ENCODE peak calls at places on chromosome 16, in nine cellular contexts. One of them, this sample, is unnamed.

GRCh38 chr16:23365602-23366240 is 63.6 kb downstream of the SCNN1B start:
- DNase-seq in IMR-90: no peak
- DNase-seq in non-pigmented ciliary epithelial cell: no peak
- DNase-seq in prostate gland: peak
- DNase-seq in AG09319: no peak
- DNase-seq in AG04450: no peak
- DNase-seq in neural crest cell: no peak
- DNase-seq in NK-92 treated with Interleukin-12 subunit alpha and Interleukin-12 subunit beta, amount 100 ng/mL, for 24 hours: peak
- DNase-seq in activated naive CD4-positive, alpha-beta T cell: no peak
- DNase-seq in this sample: no peak

GRCh38 chr16:51418258-51418657 is 267.2 kb upstream of the SALL1 start:
- DNase-seq in NK-92 treated with Interleukin-12 subunit alpha and Interleukin-12 subunit beta, amount 100 ng/mL, for 24 hours: no peak
- DNase-seq in neural crest cell: no peak
- DNase-seq in prostate gland: no peak
- DNase-seq in non-pigmented ciliary epithelial cell: no peak
- DNase-seq in IMR-90: no peak
- DNase-seq in AG09319: no peak
- DNase-seq in activated naive CD4-positive, alpha-beta T cell: no peak
- DNase-seq in AG04450: no peak
- DNase-seq in this sample: no peak

GRCh38 chr16:17437142-17437720 is 33.5 kb downstream of the XYLT1 start:
- DNase-seq in prostate gland: no peak
- DNase-seq in AG04450: no peak
- DNase-seq in AG09319: no peak
- DNase-seq in NK-92 treated with Interleukin-12 subunit alpha and Interleukin-12 subunit beta, amount 100 ng/mL, for 24 hours: no peak
- DNase-seq in neural crest cell: no peak
- DNase-seq in activated naive CD4-positive, alpha-beta T cell: no peak
- DNase-seq in non-pigmented ciliary epithelial cell: no peak
- DNase-seq in IMR-90: no peak
- DNase-seq in this sample: no peak

GRCh38 chr16:11619327-11619851 is 32.7 kb upstream of the LITAF start:
- DNase-seq in activated naive CD4-positive, alpha-beta T cell: no peak
- DNase-seq in NK-92 treated with Interleukin-12 subunit alpha and Interleukin-12 subunit beta, amount 100 ng/mL, for 24 hours: peak
- DNase-seq in prostate gland: no peak
- DNase-seq in neural crest cell: no peak
- DNase-seq in AG09319: no peak
- DNase-seq in AG04450: no peak
- DNase-seq in IMR-90: no peak
- DNase-seq in non-pigmented ciliary epithelial cell: no peak
- DNase-seq in this sample: peak

GRCh38 chr16:19232988-19233387 is 52.5 kb upstream of the CLEC19A start:
- DNase-seq in NK-92 treated with Interleukin-12 subunit alpha and Interleukin-12 subunit beta, amount 100 ng/mL, for 24 hours: no peak
- DNase-seq in neural crest cell: no peak
- DNase-seq in activated naive CD4-positive, alpha-beta T cell: no peak
- DNase-seq in prostate gland: no peak
- DNase-seq in AG04450: no peak
- DNase-seq in AG09319: no peak
- DNase-seq in non-pigmented ciliary epithelial cell: no peak
- DNase-seq in IMR-90: no peak
- DNase-seq in this sample: no peak

GRCh38 chr16:11420895-11421294 is 75.6 kb downstream of the RMI2 start:
- DNase-seq in AG09319: no peak
- DNase-seq in activated naive CD4-positive, alpha-beta T cell: no peak
- DNase-seq in IMR-90: no peak
- DNase-seq in NK-92 treated with Interleukin-12 subunit alpha and Interleukin-12 subunit beta, amount 100 ng/mL, for 24 hours: no peak
- DNase-seq in AG04450: no peak
- DNase-seq in non-pigmented ciliary epithelial cell: no peak
- DNase-seq in neural crest cell: no peak
- DNase-seq in prostate gland: no peak
- DNase-seq in this sample: no peak

GRCh38 chr16:84048306-84048705 is 5.7 kb upstream of the SLC38A8 start:
- DNase-seq in activated naive CD4-positive, alpha-beta T cell: no peak
- DNase-seq in AG04450: no peak
- DNase-seq in NK-92 treated with Interleukin-12 subunit alpha and Interleukin-12 subunit beta, amount 100 ng/mL, for 24 hours: no peak
- DNase-seq in neural crest cell: no peak
- DNase-seq in non-pigmented ciliary epithelial cell: no peak
- DNase-seq in prostate gland: peak
- DNase-seq in AG09319: no peak
- DNase-seq in IMR-90: no peak
- DNase-seq in this sample: no peak

GRCh38 chr16:57764341-57765159 is 29.0 kb downstream of the KATNB1 start:
- DNase-seq in AG09319: peak
- DNase-seq in non-pigmented ciliary epithelial cell: peak
- DNase-seq in activated naive CD4-positive, alpha-beta T cell: no peak
- DNase-seq in NK-92 treated with Interleukin-12 subunit alpha and Interleukin-12 subunit beta, amount 100 ng/mL, for 24 hours: peak
- DNase-seq in AG04450: peak
- DNase-seq in IMR-90: peak
- DNase-seq in prostate gland: no peak
- DNase-seq in neural crest cell: no peak
- DNase-seq in this sample: peak

GRCh38 chr16:2976201-2976600 is 4.0 kb downstream of the PKMYT1 start:
- DNase-seq in AG09319: no peak
- DNase-seq in neural crest cell: no peak
- DNase-seq in activated naive CD4-positive, alpha-beta T cell: no peak
- DNase-seq in IMR-90: no peak
- DNase-seq in prostate gland: no peak
- DNase-seq in non-pigmented ciliary epithelial cell: no peak
- DNase-seq in AG04450: no peak
- DNase-seq in NK-92 treated with Interleukin-12 subunit alpha and Interleukin-12 subunit beta, amount 100 ng/mL, for 24 hours: no peak
- DNase-seq in this sample: no peak

GRCh38 chr16:68778551-68779231 is 41.6 kb downstream of the CDH1 start:
- DNase-seq in AG09319: no peak
- DNase-seq in AG04450: no peak
- DNase-seq in prostate gland: peak
- DNase-seq in non-pigmented ciliary epithelial cell: no peak
- DNase-seq in activated naive CD4-positive, alpha-beta T cell: no peak
- DNase-seq in neural crest cell: no peak
- DNase-seq in NK-92 treated with Interleukin-12 subunit alpha and Interleukin-12 subunit beta, amount 100 ng/mL, for 24 hours: no peak
- DNase-seq in IMR-90: no peak
- DNase-seq in this sample: peak

GRCh38 chr16:30927789-30928378 is 4.5 kb downstream of the FBXL19 start:
- DNase-seq in AG04450: no peak
- DNase-seq in non-pigmented ciliary epithelial cell: no peak
- DNase-seq in AG09319: no peak
- DNase-seq in neural crest cell: no peak
- DNase-seq in IMR-90: peak
- DNase-seq in prostate gland: peak
- DNase-seq in NK-92 treated with Interleukin-12 subunit alpha and Interleukin-12 subunit beta, amount 100 ng/mL, for 24 hours: peak
- DNase-seq in activated naive CD4-positive, alpha-beta T cell: no peak
- DNase-seq in this sample: peak

GRCh38 chr16:72922714-72923113 is 125.2 kb downstream of the ZFHX3 start:
- DNase-seq in NK-92 treated with Interleukin-12 subunit alpha and Interleukin-12 subunit beta, amount 100 ng/mL, for 24 hours: no peak
- DNase-seq in non-pigmented ciliary epithelial cell: no peak
- DNase-seq in AG04450: no peak
- DNase-seq in activated naive CD4-positive, alpha-beta T cell: no peak
- DNase-seq in neural crest cell: no peak
- DNase-seq in AG09319: no peak
- DNase-seq in prostate gland: no peak
- DNase-seq in IMR-90: no peak
- DNase-seq in this sample: no peak

GRCh38 chr16:84868829-84869457 is 49.2 kb downstream of the CRISPLD2 start:
- DNase-seq in non-pigmented ciliary epithelial cell: no peak
- DNase-seq in neural crest cell: no peak
- DNase-seq in AG04450: no peak
- DNase-seq in prostate gland: no peak
- DNase-seq in activated naive CD4-positive, alpha-beta T cell: no peak
- DNase-seq in AG09319: no peak
- DNase-seq in IMR-90: no peak
- DNase-seq in NK-92 treated with Interleukin-12 subunit alpha and Interleukin-12 subunit beta, amount 100 ng/mL, for 24 hours: no peak
- DNase-seq in this sample: no peak

GRCh38 chr16:25007284-25007984 is 7.7 kb downstream of the ARHGAP17 start:
- DNase-seq in AG04450: no peak
- DNase-seq in AG09319: no peak
- DNase-seq in neural crest cell: no peak
- DNase-seq in activated naive CD4-positive, alpha-beta T cell: no peak
- DNase-seq in IMR-90: peak
- DNase-seq in prostate gland: no peak
- DNase-seq in NK-92 treated with Interleukin-12 subunit alpha and Interleukin-12 subunit beta, amount 100 ng/mL, for 24 hours: no peak
- DNase-seq in non-pigmented ciliary epithelial cell: no peak
- DNase-seq in this sample: no peak

GRCh38 chr16:22739077-22739476 is 74.9 kb upstream of the HS3ST2 start:
- DNase-seq in AG04450: no peak
- DNase-seq in neural crest cell: no peak
- DNase-seq in prostate gland: no peak
- DNase-seq in AG09319: no peak
- DNase-seq in non-pigmented ciliary epithelial cell: no peak
- DNase-seq in IMR-90: no peak
- DNase-seq in activated naive CD4-positive, alpha-beta T cell: no peak
- DNase-seq in NK-92 treated with Interleukin-12 subunit alpha and Interleukin-12 subunit beta, amount 100 ng/mL, for 24 hours: no peak
- DNase-seq in this sample: no peak

GRCh38 chr16:89046491-89046890 is 47.2 kb upstream of the ACSF3 start:
- DNase-seq in activated naive CD4-positive, alpha-beta T cell: no peak
- DNase-seq in prostate gland: no peak
- DNase-seq in NK-92 treated with Interleukin-12 subunit alpha and Interleukin-12 subunit beta, amount 100 ng/mL, for 24 hours: no peak
- DNase-seq in non-pigmented ciliary epithelial cell: no peak
- DNase-seq in AG04450: no peak
- DNase-seq in IMR-90: no peak
- DNase-seq in AG09319: no peak
- DNase-seq in neural crest cell: no peak
- DNase-seq in this sample: no peak

GRCh38 chr16:85436636-85437160 is 176.4 kb upstream of the GSE1 start:
- DNase-seq in AG09319: no peak
- DNase-seq in non-pigmented ciliary epithelial cell: no peak
- DNase-seq in neural crest cell: peak
- DNase-seq in AG04450: no peak
- DNase-seq in prostate gland: peak
- DNase-seq in activated naive CD4-positive, alpha-beta T cell: no peak
- DNase-seq in NK-92 treated with Interleukin-12 subunit alpha and Interleukin-12 subunit beta, amount 100 ng/mL, for 24 hours: no peak
- DNase-seq in IMR-90: no peak
- DNase-seq in this sample: no peak

GRCh38 chr16:87458424-87458915 is 34.4 kb downstream of the ZCCHC14 start:
- DNase-seq in non-pigmented ciliary epithelial cell: no peak
- DNase-seq in AG04450: no peak
- DNase-seq in IMR-90: no peak
- DNase-seq in AG09319: no peak
- DNase-seq in NK-92 treated with Interleukin-12 subunit alpha and Interleukin-12 subunit beta, amount 100 ng/mL, for 24 hours: no peak
- DNase-seq in activated naive CD4-positive, alpha-beta T cell: no peak
- DNase-seq in prostate gland: no peak
- DNase-seq in neural crest cell: no peak
- DNase-seq in this sample: no peak

GRCh38 chr16:68227850-68228553 is 7.9 kb downstream of the ESRP2 start:
- DNase-seq in AG09319: no peak
- DNase-seq in IMR-90: no peak
- DNase-seq in non-pigmented ciliary epithelial cell: no peak
- DNase-seq in neural crest cell: no peak
- DNase-seq in AG04450: no peak
- DNase-seq in activated naive CD4-positive, alpha-beta T cell: no peak
- DNase-seq in NK-92 treated with Interleukin-12 subunit alpha and Interleukin-12 subunit beta, amount 100 ng/mL, for 24 hours: no peak
- DNase-seq in prostate gland: no peak
- DNase-seq in this sample: no peak